ENCODE peak calls at places on chromosomes 16 and 17, in four cellular contexts. L is cardiac muscle cell, W is AG09309, Y is heart right ventricle. T is an unnamed sample.

GRCh38 chr16:57113042-57113453 is 20.7 kb downstream of the CPNE2 start:
- DNase-seq in W (no peak), L (no peak), Y (no peak), T (no peak)

GRCh38 chr17:65707780-65708179 is 146.3 kb upstream of the AXIN2 start:
- DNase-seq in L (no peak), Y (no peak), W (no peak), T (no peak)

GRCh38 chr16:64440421-64440831 is 681.4 kb downstream of the CDH11 start:
- DNase-seq in L (no peak), W (peak; percentile 95), Y (no peak), T (peak; percentile 1)

GRCh38 chr16:20285993-20286499 is 41.3 kb downstream of the GP2 start:
- DNase-seq in Y (no peak), W (no peak), L (no peak), T (no peak)

GRCh38 chr16:4314532-4315184 is 1.2 kb upstream of the GLIS2 start:
- DNase-seq in Y (no peak), L (peak; percentile 52), W (no peak), T (peak; percentile 57)

GRCh38 chr16:88820335-88821025 is 8.8 kb upstream of the APRT start:
- DNase-seq in L (no peak), Y (no peak), W (no peak), T (no peak)

GRCh38 chr16:59341368-59341767 is 607.3 kb upstream of the GOT2 start:
- DNase-seq in W (no peak), Y (no peak), L (peak; percentile 34), T (no peak)

GRCh38 chr16:86609115-86609514 is 30.8 kb downstream of the FOXL1 start:
- DNase-seq in L (no peak), W (peak; percentile 83), Y (no peak), T (no peak)

GRCh38 chr16:9151597-9151996 is 60.2 kb downstream of the HAPSTR1 start:
- DNase-seq in Y (no peak), W (no peak), L (no peak), T (no peak)

GRCh38 chr17:30477758-30478115 is 529 bp downstream of the GOSR1 start:
- DNase-seq in Y (no peak), W (no peak), L (no peak), T (no peak)

GRCh38 chr17:46853896-46854444 is 2.6 kb downstream of the WNT9B start:
- DNase-seq in W (peak; percentile 25), L (no peak), Y (no peak), T (no peak)

GRCh38 chr16:54286067-54286329 is 589 bp downstream of the IRX3 start:
- DNase-seq in Y (no peak), W (no peak), L (no peak), T (no peak)

GRCh38 chr17:17810374-17811248 is 26.2 kb downstream of the SREBF1 start:
- DNase-seq in L (no peak), W (no peak), Y (peak; percentile 45), T (peak; percentile 74)

GRCh38 chr16:88982286-88983084 is 5.5 kb upstream of the CBFA2T3 start:
- DNase-seq in L (no peak), Y (no peak), W (no peak), T (no peak)

GRCh38 chr17:48439875-48440505 is 10.0 kb upstream of the SKAP1 start:
- DNase-seq in Y (no peak), W (no peak), L (peak; percentile 76), T (peak; percentile 42)

GRCh38 chr16:75653926-75654325 is 6.4 kb downstream of the TERF2IP start:
- DNase-seq in Y (no peak), L (no peak), W (peak; percentile 57), T (no peak)

GRCh38 chr16:52535076-52535475 is 11.9 kb downstream of the TOX3 start:
- DNase-seq in Y (no peak), W (no peak), L (no peak), T (no peak)

GRCh38 chr16:28898266-28898665 is 20.0 kb downstream of the ATP2A1 start:
- DNase-seq in W (no peak), Y (no peak), L (no peak), T (no peak)

GRCh38 chr16:55834044-55834443 is 1.1 kb upstream of the CES1 start:
- DNase-seq in L (no peak), W (no peak), Y (no peak), T (no peak)

GRCh38 chr17:1498869-1499268 is 6.4 kb upstream of the MYO1C start:
- DNase-seq in W (peak; percentile 74), L (no peak), Y (no peak), T (no peak)

GRCh38 chr16:57260294-57260929 is 15.4 kb downstream of the ARL2BP start:
- DNase-seq in L (no peak), W (no peak), Y (no peak), T (no peak)

GRCh38 chr17:44546711-44547606 is 10.3 kb upstream of the FZD2 start:
- DNase-seq in L (no peak), W (no peak), Y (no peak), T (no peak)

GRCh38 chr16:4140652-4141051 is 24.4 kb upstream of the ADCY9 start:
- DNase-seq in L (no peak), W (no peak), Y (no peak), T (no peak)

GRCh38 chr16:50593410-50594139 is 45.4 kb downstream of the NKD1 start:
- DNase-seq in L (peak; percentile 70), W (no peak), Y (no peak), T (peak; percentile 30)

GRCh38 chr17:81126281-81127132 is 38.8 kb upstream of the PVALEF start:
- DNase-seq in W (no peak), Y (no peak), L (no peak), T (no peak)

GRCh38 chr16:89918453-89919347 is at the start of gene MC1R:
- DNase-seq in L (peak; percentile 63), W (no peak), Y (no peak), T (peak; percentile 58)

GRCh38 chr17:62804822-62805221 is 3.3 kb downstream of the MARCHF10 start:
- DNase-seq in L (no peak), Y (no peak), W (no peak), T (no peak)

GRCh38 chr16:87705780-87706277 is 60.0 kb downstream of the KLHDC4 start:
- DNase-seq in Y (no peak), W (no peak), L (no peak), T (no peak)

GRCh38 chr17:59754547-59754946 is 47.1 kb downstream of the VMP1 start:
- DNase-seq in L (no peak), Y (no peak), W (peak; percentile 93), T (no peak)

GRCh38 chr16:8849411-8850011 is 19.3 kb downstream of the CARHSP1 start:
- DNase-seq in W (no peak), L (no peak), Y (no peak), T (no peak)

GRCh38 chr16:80029706-80030481 is 429.4 kb upstream of the MAF start:
- DNase-seq in Y (no peak), W (no peak), L (no peak), T (no peak)

GRCh38 chr16:74275031-74275636 is 21.5 kb upstream of the PSMD7 start:
- DNase-seq in L (peak; percentile 23), Y (no peak), W (no peak), T (no peak)

GRCh38 chr17:80817861-80818260 is 173.8 kb upstream of the CHMP6 start:
- DNase-seq in Y (no peak), L (no peak), W (no peak), T (no peak)

GRCh38 chr16:58121132-58121531 is 8.0 kb downstream of the CFAP20 start:
- DNase-seq in W (no peak), Y (no peak), L (no peak), T (no peak)

GRCh38 chr17:31281061-31281460 is 16.0 kb downstream of the OMG start:
- DNase-seq in W (no peak), Y (no peak), L (no peak), T (no peak)

GRCh38 chr17:27751622-27752490 is 48.5 kb downstream of the NOS2 start:
- DNase-seq in Y (no peak), W (no peak), L (no peak), T (no peak)

GRCh38 chr16:82627811-82628339 is 1.1 kb downstream of the CDH13 start:
- DNase-seq in L (peak; percentile 55), W (no peak), Y (peak; percentile 53), T (no peak)

GRCh38 chr17:27778193-27778592 is 22.1 kb downstream of the NOS2 start:
- DNase-seq in Y (no peak), W (peak; percentile 44), L (no peak), T (no peak)

DNA sequence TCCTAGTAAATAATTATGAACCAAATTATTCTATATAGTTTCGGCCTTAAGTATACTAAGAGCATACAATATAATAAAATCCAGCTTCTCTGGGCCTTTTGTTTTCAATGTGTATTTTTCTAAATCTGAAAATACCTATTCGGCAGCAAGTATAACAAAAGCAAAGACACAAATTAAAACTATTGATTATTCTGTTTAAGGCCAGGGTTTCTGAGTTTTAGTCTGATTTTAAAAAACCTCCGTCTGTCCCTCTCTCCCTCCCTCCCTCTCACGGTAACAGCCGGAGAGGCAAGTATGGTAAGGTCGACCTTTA is 1.5 kb downstream of the TOB1 start:
- DNase-seq in Y (no peak), L (no peak), W (no peak), T (no peak)
- TF ChIP-seq CTCF in Y (no peak), L (no peak), W (no peak), T (no peak)

DNA sequence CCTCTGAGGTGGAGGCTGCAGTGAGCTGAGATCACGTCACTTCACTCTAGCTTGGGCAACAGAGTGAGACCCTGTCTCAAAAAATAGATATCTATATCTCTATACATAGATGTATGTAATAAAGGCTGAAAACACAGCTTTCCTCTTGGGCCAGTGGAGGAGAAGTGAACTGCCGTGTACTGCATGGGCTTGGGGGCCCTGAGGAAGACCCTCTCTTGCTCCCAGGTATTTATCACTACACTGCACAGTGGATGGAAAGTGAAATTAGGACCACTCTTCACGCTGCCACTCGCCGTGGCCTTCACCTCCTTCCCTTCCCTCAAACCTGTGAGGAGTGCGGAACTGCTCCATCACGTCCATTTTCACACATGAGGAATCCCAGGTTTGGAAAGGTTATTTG is 68.8 kb upstream of the SIAH1 start:
- DNase-seq in L (no peak), W (no peak), Y (no peak), T (no peak)
- TF ChIP-seq CTCF in L (no peak), W (no peak), Y (no peak), T (no peak)

DNA sequence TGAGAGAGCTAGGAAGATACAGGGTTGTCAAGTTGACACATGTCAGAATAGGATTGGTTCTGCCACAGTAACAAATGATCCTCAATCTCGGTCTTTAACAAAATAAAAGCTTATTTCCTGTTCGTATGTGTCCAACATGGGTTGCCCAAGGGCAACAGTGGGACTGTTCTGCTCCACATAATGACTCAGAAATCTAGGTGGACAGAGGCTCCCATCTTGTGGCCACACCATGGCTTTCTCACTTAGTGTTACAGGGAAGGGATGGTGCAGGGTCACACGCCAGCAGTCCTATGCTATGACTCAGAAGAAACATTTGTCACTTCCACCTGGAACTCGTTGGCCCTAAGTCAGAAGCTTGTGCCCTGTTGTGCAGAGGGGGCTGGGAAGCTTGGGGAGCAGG is 364.9 kb downstream of the SNX29 start:
- DNase-seq in Y (no peak), W (no peak), L (no peak), T (no peak)
- TF ChIP-seq CTCF in Y (no peak), W (peak; percentile 43), L (no peak), T (no peak)

DNA sequence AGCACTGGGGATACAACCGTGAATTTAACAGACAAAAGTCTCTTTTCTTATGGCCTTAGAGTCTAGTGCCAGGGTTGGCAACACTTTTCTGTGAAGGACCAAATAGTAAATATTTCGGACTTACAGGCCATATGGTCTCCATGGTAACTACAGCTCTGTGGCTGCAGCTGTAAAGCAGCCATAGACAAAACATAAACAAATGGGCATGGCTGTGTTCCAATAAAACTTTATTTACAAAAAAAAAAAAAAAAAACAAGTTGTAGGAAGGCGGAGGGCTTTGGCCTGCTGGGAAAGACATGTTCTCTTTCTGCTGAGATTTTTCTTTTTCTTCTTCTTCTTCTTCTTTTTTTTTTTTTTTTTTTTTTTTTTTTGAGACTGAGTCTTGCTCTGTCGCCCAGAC is 98.7 kb downstream of the ABCC12 start:
- DNase-seq in W (no peak), L (no peak), Y (no peak), T (no peak)
- TF ChIP-seq CTCF in W (no peak), L (no peak), Y (no peak), T (no peak)

T was measured in nephron progenitor cell.